ENCODE peak calls at places on chromosomes 13 and 19, in nine cellular contexts. S is AG09309; Y is GM04503; B is mucosa of gallbladder; H is fibroblast of pulmonary artery; L is fibroblast of mammary gland; Q is stimulated activated naive B cell treated with anti-CD40 and anti-IgM and Interleukin-4, amounts not matched to agents 10 μg/mL and 1 μg/mL and 100 μg/mL, for 72 hours; G is ELR; X is bronchial epithelial cell. A is an unnamed sample.

GRCh38 chr19:46412034-46412982 is 1.1 kb downstream of the CCDC8 start:
- DNase-seq in S (no peak), Y (no peak), B (no peak), H (no peak), L (no peak), Q (no peak), G (no peak), X (no peak), A (no peak)

GRCh38 chr19:35352448-35353304 is 5.0 kb downstream of the FFAR1 start:
- DNase-seq in S (peak), Y (peak), B (peak), H (peak), L (peak), Q (peak), G (peak), X (peak), A (peak)

GRCh38 chr19:19782783-19783182 is 38.8 kb downstream of the ZNF506 start:
- DNase-seq in S (no peak), Y (no peak), B (no peak), H (no peak), L (no peak), Q (no peak), G (no peak), X (no peak), A (no peak)

GRCh38 chr13:107170270-107170931 is 602.5 kb upstream of the ARGLU1 start:
- DNase-seq in S (no peak), Y (no peak), B (no peak), H (no peak), L (no peak), Q (no peak), G (no peak), X (no peak), A (peak)

GRCh38 chr19:33947565-33947964 is 150.9 kb downstream of the KCTD15 start:
- DNase-seq in S (no peak), Y (no peak), B (no peak), H (peak), L (no peak), Q (no peak), G (peak), X (peak), A (no peak)

GRCh38 chr13:33158271-33158670 is 127.3 kb downstream of the STARD13 start:
- DNase-seq in S (no peak), Y (no peak), B (no peak), H (no peak), L (no peak), Q (no peak), G (no peak), X (no peak), A (no peak)

GRCh38 chr13:44176173-44176572 is 197.5 kb upstream of the SERP2 start:
- DNase-seq in S (no peak), Y (no peak), B (no peak), H (no peak), L (no peak), Q (no peak), G (no peak), X (no peak), A (no peak)

GRCh38 chr19:23980805-23981204 is 66.1 kb downstream of the ZNF726 start:
- DNase-seq in S (no peak), Y (no peak), B (no peak), H (no peak), L (no peak), Q (no peak), G (no peak), X (no peak), A (no peak)